ENCODE peak calls at places on chromosome 16, in four cellular contexts. S, Y, Q and D are unnamed samples.

GRCh38 chr16:23504453-23505179 is 5.7 kb downstream of the GGA2 start:
- DNase-seq in S (peak; percentile 54), Y (peak; percentile 82), Q (no peak), D (no peak)

GRCh38 chr16:17511340-17511739 is 40.6 kb upstream of the XYLT1 start:
- DNase-seq in S (peak; percentile 80), Y (no peak), Q (no peak), D (no peak)

GRCh38 chr16:2447920-2448583 is 11.9 kb upstream of the TEDC2 start:
- DNase-seq in Y (peak; percentile 33), Q (no peak), S (no peak), D (no peak)

GRCh38 chr16:49567940-49568339 is 194.3 kb downstream of the C16orf78 start:
- DNase-seq in S (no peak), Y (no peak), Q (no peak), D (no peak)

GRCh38 chr16:5354645-5355044 is 257.1 kb upstream of the EEF2KMT start:
- DNase-seq in Q (no peak), Y (no peak), S (no peak), D (no peak)

GRCh38 chr16:87033021-87033471 is 284.1 kb downstream of the C16orf95 start:
- DNase-seq in Y (no peak), Q (no peak), S (no peak), D (no peak)

GRCh38 chr16:5041604-5042133 is 7.9 kb upstream of the NAGPA start:
- DNase-seq in S (no peak), Y (peak; percentile 31), Q (no peak), D (no peak)

GRCh38 chr16:29745126-29745852 is 501 bp downstream of the C16orf54 start:
- DNase-seq in Q (no peak), S (no peak), Y (no peak), D (no peak)

GRCh38 chr16:23254338-23254737 is 47.8 kb upstream of the SCNN1B start:
- DNase-seq in Y (no peak), Q (no peak), S (no peak), D (no peak)

GRCh38 chr16:30356401-30357084 is 1.4 kb upstream of the CD2BP2 start:
- DNase-seq in Q (no peak), S (no peak), Y (no peak), D (no peak)

GRCh38 chr16:30867747-30868146 is 26.1 kb downstream of the BCL7C start:
- DNase-seq in Q (no peak), Y (peak; percentile 15), S (no peak), D (no peak)

GRCh38 chr16:66696669-66697630 is at the start of gene CMTM4:
- DNase-seq in S (peak; percentile 26), Y (peak; percentile 84), Q (peak; percentile 67), D (peak; percentile 63)
- TF ChIP-seq CTCF in S (no peak), Y (no peak), Q (peak; percentile 44), D (peak; percentile 28)

GRCh38 chr16:69311533-69312388 is 611 bp downstream of the VPS4A start:
- DNase-seq in S (no peak), Q (peak; percentile 33), Y (peak; percentile 13), D (no peak)
- TF ChIP-seq CTCF in S (peak; percentile 15), Q (no peak), Y (no peak), D (peak; percentile 1)

GRCh38 chr16:57863434-57864160 is 61.3 kb upstream of the KIFC3 start:
- DNase-seq in Y (peak; percentile 84), Q (peak; percentile 25), S (peak; percentile 45), D (no peak)
- TF ChIP-seq CTCF in Y (peak; percentile 75), Q (peak; percentile 62), S (peak; percentile 75), D (peak; percentile 71)

GRCh38 chr16:84143784-84144199 is 1.2 kb downstream of the HSDL1 start:
- DNase-seq in Q (no peak), Y (peak; percentile 8), S (no peak), D (no peak)

GRCh38 chr16:84143081-84143480 is 1.9 kb downstream of the HSDL1 start:
- DNase-seq in Q (no peak), S (no peak), Y (no peak), D (no peak)

GRCh38 chr16:84141143-84141670 is 3.8 kb downstream of the HSDL1 start:
- DNase-seq in Y (no peak), Q (no peak), S (no peak), D (no peak)

GRCh38 chr16:84144301-84144858 is 597 bp downstream of the HSDL1 start:
- DNase-seq in Q (peak; percentile 23), Y (peak; percentile 13), S (no peak), D (no peak)

DNA sequence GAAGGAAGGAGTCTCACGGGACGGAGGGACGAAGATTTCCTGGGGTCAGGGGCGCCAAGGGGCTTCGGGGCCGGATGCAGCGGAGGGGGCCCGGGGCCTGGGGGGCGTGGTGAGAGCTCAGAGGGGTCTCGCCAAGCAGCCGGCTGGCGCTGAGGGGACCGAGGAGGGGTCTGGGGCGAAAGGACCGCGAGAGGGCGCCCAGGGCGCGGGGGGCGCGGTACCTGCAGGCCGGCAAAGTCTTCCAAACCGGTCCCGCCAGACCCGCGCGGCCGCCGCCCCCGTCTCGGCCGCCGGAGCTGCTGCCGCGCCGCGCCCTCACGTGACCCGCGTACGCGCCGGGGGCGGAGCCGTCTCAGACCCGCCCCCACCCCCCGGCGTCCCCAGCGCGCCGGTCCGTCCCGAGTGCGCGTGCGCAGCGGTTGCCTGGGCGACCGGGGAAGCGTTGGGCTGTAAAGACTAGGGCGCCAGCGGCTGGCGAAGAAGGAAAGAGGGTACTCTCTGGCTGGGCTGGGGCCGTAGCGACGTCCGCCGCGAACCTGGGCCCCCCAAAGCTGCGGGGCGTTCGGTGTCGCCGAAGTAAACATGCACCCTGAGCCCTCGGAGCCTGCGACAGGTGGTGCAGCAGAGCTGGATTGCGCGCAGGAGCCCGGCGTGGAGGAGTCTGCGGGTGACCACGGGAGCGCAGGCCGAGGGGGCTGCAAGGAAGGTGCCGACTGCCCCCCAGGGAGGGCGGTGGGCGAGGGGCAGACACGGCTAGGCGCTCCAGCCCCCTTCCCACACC is at the start of the genes DNAAF1 and HSDL1:
- DNase-seq in S (peak; percentile 45), Y (peak; percentile 85), Q (peak; percentile 94), D (peak; percentile 45)
- TF ChIP-seq CTCF in S (no peak), Y (no peak), Q (no peak), D (peak; percentile 11)

GRCh38 chr16:85366031-85366763 is 246.9 kb upstream of the GSE1 start:
- DNase-seq in Q (no peak), Y (no peak), S (no peak), D (no peak)
- TF ChIP-seq CTCF in Q (no peak), Y (no peak), S (no peak), D (no peak)

GRCh38 chr16:54268766-54269165 is 17.8 kb downstream of the IRX3 start:
- DNase-seq in Q (no peak), S (no peak), Y (no peak), D (no peak)
- TF ChIP-seq CTCF in Q (no peak), S (no peak), Y (no peak), D (no peak)